ENCODE peak calls at places on chromosomes 6 and 20, in six cellular contexts. One of them, this sample, is unnamed.

GRCh38 chr6:7976485-7977010 is 66.0 kb upstream of the TXNDC5 start:
- DNase-seq in fibroblast of lung: no peak
- DNase-seq in nephron progenitor cell: no peak
- DNase-seq in cardiac septum: no peak
- DNase-seq in upper lobe of right lung: no peak
- DNase-seq in H7: no peak
- DNase-seq in this sample: peak

GRCh38 chr6:43943099-43943766 is 173.2 kb downstream of the VEGFA start:
- DNase-seq in fibroblast of lung: no peak
- DNase-seq in nephron progenitor cell: no peak
- DNase-seq in cardiac septum: peak
- DNase-seq in upper lobe of right lung: no peak
- DNase-seq in H7: no peak
- DNase-seq in this sample: no peak

GRCh38 chr6:40723967-40724366 is 136.8 kb upstream of the LRFN2 start:
- DNase-seq in fibroblast of lung: no peak
- DNase-seq in nephron progenitor cell: no peak
- DNase-seq in cardiac septum: no peak
- DNase-seq in upper lobe of right lung: no peak
- DNase-seq in H7: no peak
- DNase-seq in this sample: no peak

GRCh38 chr6:26455357-26455970 is 2.3 kb upstream of the BTN2A1 start:
- DNase-seq in fibroblast of lung: no peak
- DNase-seq in nephron progenitor cell: no peak
- DNase-seq in cardiac septum: no peak
- DNase-seq in upper lobe of right lung: no peak
- DNase-seq in H7: no peak
- DNase-seq in this sample: no peak

GRCh38 chr6:56652994-56653393 is 10.3 kb upstream of the DST start:
- DNase-seq in fibroblast of lung: peak
- DNase-seq in nephron progenitor cell: no peak
- DNase-seq in cardiac septum: no peak
- DNase-seq in upper lobe of right lung: no peak
- DNase-seq in H7: no peak
- DNase-seq in this sample: no peak

GRCh38 chr20:50218987-50219435 is 28.4 kb downstream of the CEBPB start:
- DNase-seq in fibroblast of lung: no peak
- DNase-seq in nephron progenitor cell: peak
- DNase-seq in cardiac septum: no peak
- DNase-seq in upper lobe of right lung: no peak
- DNase-seq in H7: peak
- DNase-seq in this sample: peak

GRCh38 chr20:63863021-63863797 is 1.9 kb upstream of the TPD52L2 start:
- DNase-seq in fibroblast of lung: no peak
- DNase-seq in nephron progenitor cell: no peak
- DNase-seq in cardiac septum: no peak
- DNase-seq in upper lobe of right lung: no peak
- DNase-seq in H7: no peak
- DNase-seq in this sample: no peak

GRCh38 chr6:56435326-56435725 is 187.9 kb upstream of the COL21A1 start:
- DNase-seq in fibroblast of lung: no peak
- DNase-seq in nephron progenitor cell: no peak
- DNase-seq in cardiac septum: no peak
- DNase-seq in upper lobe of right lung: no peak
- DNase-seq in H7: no peak
- DNase-seq in this sample: no peak

GRCh38 chr6:73560853-73561407 is 40.1 kb upstream of the EEF1A1 start:
- DNase-seq in fibroblast of lung: no peak
- DNase-seq in nephron progenitor cell: no peak
- DNase-seq in cardiac septum: no peak
- DNase-seq in upper lobe of right lung: no peak
- DNase-seq in H7: no peak
- DNase-seq in this sample: no peak

GRCh38 chr20:23203951-23204730 is 118.0 kb upstream of the CD93 start:
- DNase-seq in fibroblast of lung: no peak
- DNase-seq in nephron progenitor cell: no peak
- DNase-seq in cardiac septum: no peak
- DNase-seq in upper lobe of right lung: no peak
- DNase-seq in H7: no peak
- DNase-seq in this sample: no peak

GRCh38 chr20:10561302-10561701 is 112.5 kb downstream of the JAG1 start:
- DNase-seq in fibroblast of lung: no peak
- DNase-seq in nephron progenitor cell: no peak
- DNase-seq in cardiac septum: no peak
- DNase-seq in upper lobe of right lung: no peak
- DNase-seq in H7: no peak
- DNase-seq in this sample: no peak

GRCh38 chr20:8661229-8662023 is 407.5 kb upstream of the PLCB4 start:
- DNase-seq in fibroblast of lung: no peak
- DNase-seq in nephron progenitor cell: no peak
- DNase-seq in cardiac septum: no peak
- DNase-seq in upper lobe of right lung: no peak
- DNase-seq in H7: no peak
- DNase-seq in this sample: no peak

GRCh38 chr6:150224820-150225219 is 82.0 kb downstream of the PPP1R14C start:
- DNase-seq in fibroblast of lung: no peak
- DNase-seq in nephron progenitor cell: no peak
- DNase-seq in cardiac septum: no peak
- DNase-seq in upper lobe of right lung: no peak
- DNase-seq in H7: no peak
- DNase-seq in this sample: no peak

GRCh38 chr20:51354769-51355319 is 187.7 kb downstream of the NFATC2 start:
- DNase-seq in fibroblast of lung: no peak
- DNase-seq in nephron progenitor cell: no peak
- DNase-seq in cardiac septum: no peak
- DNase-seq in upper lobe of right lung: peak
- DNase-seq in H7: no peak
- DNase-seq in this sample: no peak

GRCh38 chr20:24584538-24585356 is 115.3 kb downstream of the SYNDIG1 start:
- DNase-seq in fibroblast of lung: peak
- DNase-seq in nephron progenitor cell: no peak
- DNase-seq in cardiac septum: no peak
- DNase-seq in upper lobe of right lung: no peak
- DNase-seq in H7: no peak
- DNase-seq in this sample: no peak

GRCh38 chr6:119627908-119628669 is 278.5 kb upstream of the MAN1A1 start:
- DNase-seq in fibroblast of lung: peak
- DNase-seq in nephron progenitor cell: no peak
- DNase-seq in cardiac septum: no peak
- DNase-seq in upper lobe of right lung: no peak
- DNase-seq in H7: peak
- DNase-seq in this sample: no peak

GRCh38 chr6:166179704-166180103 is 12.1 kb upstream of the TBXT start:
- DNase-seq in fibroblast of lung: no peak
- DNase-seq in nephron progenitor cell: no peak
- DNase-seq in cardiac septum: no peak
- DNase-seq in upper lobe of right lung: no peak
- DNase-seq in H7: no peak
- DNase-seq in this sample: no peak

GRCh38 chr20:61756446-61756845 is 309.2 kb downstream of the TAF4 start:
- DNase-seq in fibroblast of lung: no peak
- DNase-seq in nephron progenitor cell: no peak
- DNase-seq in cardiac septum: no peak
- DNase-seq in upper lobe of right lung: no peak
- DNase-seq in H7: peak
- DNase-seq in this sample: no peak

GRCh38 chr6:89454300-89454699 is 21.3 kb downstream of the ANKRD6 start:
- DNase-seq in fibroblast of lung: no peak
- DNase-seq in nephron progenitor cell: no peak
- DNase-seq in cardiac septum: no peak
- DNase-seq in upper lobe of right lung: no peak
- DNase-seq in H7: no peak
- DNase-seq in this sample: no peak

GRCh38 chr6:20811112-20811746 is 277.0 kb downstream of the CDKAL1 start:
- DNase-seq in fibroblast of lung: peak
- DNase-seq in nephron progenitor cell: no peak
- DNase-seq in cardiac septum: no peak
- DNase-seq in upper lobe of right lung: no peak
- DNase-seq in H7: peak
- DNase-seq in this sample: peak

GRCh38 chr6:158715330-158716311 is 65.8 kb downstream of the SYTL3 start:
- DNase-seq in fibroblast of lung: no peak
- DNase-seq in nephron progenitor cell: no peak
- DNase-seq in cardiac septum: no peak
- DNase-seq in upper lobe of right lung: peak
- DNase-seq in H7: peak
- DNase-seq in this sample: no peak

GRCh38 chr6:43798688-43799444 is 28.9 kb downstream of the VEGFA start:
- DNase-seq in fibroblast of lung: peak
- DNase-seq in nephron progenitor cell: no peak
- DNase-seq in cardiac septum: peak
- DNase-seq in upper lobe of right lung: peak
- DNase-seq in H7: no peak
- DNase-seq in this sample: no peak

GRCh38 chr6:77019081-77019480 is 444.2 kb downstream of the HTR1B start:
- DNase-seq in fibroblast of lung: no peak
- DNase-seq in nephron progenitor cell: no peak
- DNase-seq in cardiac septum: no peak
- DNase-seq in upper lobe of right lung: no peak
- DNase-seq in H7: no peak
- DNase-seq in this sample: no peak

GRCh38 chr6:6515691-6516607 is 72.6 kb upstream of the LY86 start:
- DNase-seq in fibroblast of lung: no peak
- DNase-seq in nephron progenitor cell: no peak
- DNase-seq in cardiac septum: no peak
- DNase-seq in upper lobe of right lung: no peak
- DNase-seq in H7: no peak
- DNase-seq in this sample: no peak